ENCODE peak calls at places on chromosomes 5 and 9, in five cellular contexts. E, F, L, G and X are unnamed samples.

GRCh38 chr5:97046270-97046982 is 96.0 kb downstream of the LIX1 start:
- DNase-seq in L (no peak), E (peak; percentile 38), G (no peak), F (no peak), X (peak; percentile 13)

GRCh38 chr9:101791938-101792337 is 53.5 kb upstream of the GRIN3A start:
- DNase-seq in L (peak; percentile 4), F (peak; percentile 15), G (no peak), E (peak; percentile 17), X (no peak)

GRCh38 chr9:125784286-125785049 is 37.3 kb downstream of the PBX3 start:
- DNase-seq in F (peak; percentile 31), L (no peak), G (no peak), E (peak; percentile 47), X (peak; percentile 13)

GRCh38 chr9:13295556-13295955 is 16.1 kb upstream of the MPDZ start:
- DNase-seq in L (no peak), E (no peak), F (no peak), G (no peak), X (no peak)

GRCh38 chr5:96963267-96963666 is 27.4 kb downstream of the LNPEP start:
- DNase-seq in E (peak; percentile 73), G (no peak), F (peak; percentile 87), L (peak; percentile 22), X (peak; percentile 82)

GRCh38 chr5:58410441-58410840 is 49.4 kb downstream of the PLK2 start:
- DNase-seq in L (no peak), F (peak; percentile 53), E (peak; percentile 83), G (no peak), X (peak; percentile 91)

GRCh38 chr9:130237071-130237470 is 28.5 kb upstream of the HMCN2 start:
- DNase-seq in F (no peak), L (no peak), E (no peak), G (no peak), X (no peak)

GRCh38 chr5:138954257-138955012 is 79.3 kb upstream of the LRRTM2 start:
- DNase-seq in L (no peak), G (no peak), E (no peak), F (no peak), X (no peak)

GRCh38 chr9:37026085-37026935 is 7.8 kb downstream of the PAX5 start:
- DNase-seq in F (no peak), E (no peak), G (no peak), L (no peak), X (no peak)

GRCh38 chr5:1879292-1880263 is 3.1 kb downstream of the IRX4 start:
- DNase-seq in G (no peak), F (no peak), E (no peak), L (no peak), X (no peak)

GRCh38 chr5:147303976-147304375 is 69.2 kb downstream of the STK32A start:
- DNase-seq in L (no peak), G (no peak), F (peak; percentile 47), E (peak; percentile 76), X (peak; percentile 48)

GRCh38 chr9:121267689-121268597 is at the start of gene GSN:
- DNase-seq in L (peak; percentile 50), F (peak; percentile 94), E (peak; percentile 68), G (peak; percentile 94), X (peak; percentile 69)

GRCh38 chr9:115146581-115147021 is 28.6 kb upstream of the TNC start:
- DNase-seq in E (peak; percentile 96), F (peak; percentile 76), L (no peak), G (no peak), X (peak; percentile 91)

GRCh38 chr9:16651445-16651964 is 219.0 kb downstream of the BNC2 start:
- DNase-seq in G (no peak), L (no peak), E (no peak), F (no peak), X (no peak)

GRCh38 chr5:30436718-30437117 is 756.8 kb upstream of the CDH6 start:
- DNase-seq in G (no peak), E (no peak), L (no peak), F (no peak), X (no peak)

GRCh38 chr5:86557920-86558319 is 59.8 kb upstream of the COX7C start:
- DNase-seq in E (no peak), G (no peak), F (no peak), L (no peak), X (no peak)

GRCh38 chr5:173247050-173247449 is 12.0 kb upstream of the NKX2-5 start:
- DNase-seq in G (no peak), L (no peak), F (no peak), E (no peak), X (no peak)

GRCh38 chr9:81411961-81412360 is 277.4 kb downstream of the TLE1 start:
- DNase-seq in F (no peak), L (no peak), G (no peak), E (peak; percentile 34), X (peak; percentile 39)

GRCh38 chr9:124968238-124968637 is 27.4 kb upstream of the GOLGA1 start:
- DNase-seq in F (no peak), E (no peak), L (no peak), G (no peak), X (no peak)

GRCh38 chr9:80964951-80965350 is 724.4 kb downstream of the TLE1 start:
- DNase-seq in E (no peak), L (no peak), F (no peak), G (no peak), X (no peak)